ENCODE peak calls at places on chromosomes 12 and 14, in eight cellular contexts. M, S, Z, X, G, Q, K and Y are unnamed samples.

GRCh38 chr12:112870267-112870980 is 36.3 kb upstream of the OAS1 start:
- DNase-seq in M (no peak), Z (no peak), X (no peak), S (no peak), Q (no peak), K (no peak), G (no peak), Y (no peak)

GRCh38 chr14:64807588-64807987 is 72.1 kb downstream of the SPTB start:
- DNase-seq in X (no peak), S (no peak), Q (no peak), Z (no peak), M (no peak), K (peak), G (no peak), Y (no peak)

GRCh38 chr12:88272456-88272855 is 130.3 kb downstream of the TMTC3 start:
- DNase-seq in S (no peak), K (no peak), G (no peak), X (no peak), Z (no peak), M (peak), Q (no peak), Y (no peak)

GRCh38 chr12:120856980-120857379 is 47.2 kb downstream of the SPPL3 start:
- DNase-seq in Z (no peak), Q (no peak), K (peak), M (no peak), X (no peak), S (no peak), G (peak), Y (peak)

GRCh38 chr12:113097716-113098427 is 37.7 kb downstream of the RASAL1 start:
- DNase-seq in Q (no peak), G (peak), K (no peak), M (peak), S (no peak), Z (no peak), X (no peak), Y (no peak)

GRCh38 chr12:121804417-121805111 is 755 bp downstream of the SETD1B start:
- DNase-seq in K (no peak), X (no peak), S (no peak), G (no peak), Q (no peak), Z (no peak), M (no peak), Y (no peak)

GRCh38 chr12:87280356-87280755 is 748.8 kb downstream of the C12orf50 start:
- DNase-seq in M (no peak), Q (no peak), X (no peak), Z (no peak), K (no peak), G (no peak), S (no peak), Y (no peak)

GRCh38 chr12:124608451-124608870 is 41.0 kb upstream of the NCOR2 start:
- DNase-seq in K (no peak), Q (no peak), G (no peak), M (peak), X (no peak), Z (no peak), S (no peak), Y (peak)

GRCh38 chr12:1473418-1473817 is 121.0 kb downstream of the FBXL14 start:
- DNase-seq in Q (no peak), M (no peak), X (no peak), Z (no peak), K (peak), G (no peak), S (no peak), Y (peak)

GRCh38 chr12:110280784-110281548 is at the start of gene ATP2A2:
- DNase-seq in X (peak), M (peak), Z (peak), S (no peak), G (peak), Q (peak), K (peak), Y (peak)

GRCh38 chr12:9648701-9649531 is 20.6 kb upstream of the CLEC2D start:
- DNase-seq in Q (no peak), G (no peak), Z (no peak), K (no peak), S (no peak), X (no peak), M (no peak), Y (no peak)

GRCh38 chr12:9651265-9651729 is 18.2 kb upstream of the CLEC2D start:
- DNase-seq in G (no peak), Q (peak), K (peak), M (peak), X (no peak), Z (no peak), S (peak), Y (peak)

GRCh38 chr12:9646794-9647622 is 22.5 kb upstream of the CLEC2D start:
- DNase-seq in K (peak), S (no peak), G (peak), Z (no peak), Q (no peak), X (no peak), M (peak), Y (peak)

GRCh38 chr12:9649532-9649940 is 20.0 kb upstream of the CLEC2D start:
- DNase-seq in S (no peak), X (no peak), M (no peak), K (no peak), Z (no peak), Q (no peak), G (peak), Y (no peak)

DNA sequence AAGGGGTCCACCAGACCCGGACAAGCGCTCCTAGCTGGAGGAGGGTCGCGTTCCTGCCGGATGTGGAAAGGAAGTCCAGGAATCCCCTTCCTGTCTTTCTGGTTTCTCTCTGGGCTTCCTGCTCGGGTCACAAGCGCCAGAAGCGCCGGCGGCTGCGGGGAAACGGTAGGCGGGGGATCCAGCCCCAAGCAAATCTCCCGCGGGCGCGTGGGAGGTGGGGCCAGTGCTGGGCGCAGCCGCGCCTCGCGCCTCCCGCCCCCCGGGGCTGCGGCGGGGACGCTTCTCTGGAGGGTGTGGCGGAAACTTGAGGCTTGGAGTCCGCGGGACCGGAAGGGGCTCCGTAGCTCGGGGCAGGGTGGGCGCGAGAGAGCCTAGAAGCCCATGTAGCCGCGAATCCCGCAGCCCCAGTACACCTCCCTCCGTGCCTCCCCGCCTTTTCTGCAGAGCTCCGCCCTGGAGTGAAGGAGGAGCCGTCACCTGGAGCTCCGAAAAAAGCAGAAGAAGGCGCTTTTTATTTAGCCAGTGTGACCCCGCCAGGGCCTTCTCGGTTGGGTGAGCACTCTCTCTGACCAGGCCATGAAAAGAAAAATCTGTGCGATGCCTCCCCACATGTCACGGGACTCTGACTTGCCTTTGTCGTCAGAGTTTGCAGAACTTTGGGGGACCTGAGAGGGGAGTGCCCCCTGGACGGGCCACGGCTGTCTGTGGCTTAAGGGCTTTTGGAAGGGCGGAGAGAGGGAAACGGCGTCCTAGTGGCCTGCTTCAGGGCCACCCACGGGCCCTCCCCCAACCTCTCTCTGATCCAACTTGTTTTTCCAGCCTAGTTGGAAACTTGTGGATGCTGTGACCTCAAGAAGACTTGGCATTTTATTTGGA is 21.4 kb upstream of the CLEC2D start:
- DNase-seq in G (peak), Q (peak), Z (peak), M (peak), K (peak), X (peak), S (no peak), Y (peak)
- TF ChIP-seq CTCF in G (no peak), Q (no peak), Z (no peak), M (no peak), K (no peak), X (no peak), S (no peak), Y (no peak)

GRCh38 chr12:19058235-19059021 is 71.1 kb upstream of the PLEKHA5 start:
- DNase-seq in Q (no peak), Z (no peak), K (peak), X (no peak), G (no peak), S (no peak), M (peak), Y (no peak)
- H3K4me3 ChIP-seq in Q (no peak), Z (no peak), K (no peak), X (no peak), G (no peak), S (no peak), M (no peak), Y (no peak)

GRCh38 chr12:56571131-56571530 is 49.5 kb downstream of the RBMS2 start:
- DNase-seq in Q (no peak), M (no peak), X (no peak), S (no peak), G (no peak), Z (no peak), K (no peak), Y (no peak)

DNA sequence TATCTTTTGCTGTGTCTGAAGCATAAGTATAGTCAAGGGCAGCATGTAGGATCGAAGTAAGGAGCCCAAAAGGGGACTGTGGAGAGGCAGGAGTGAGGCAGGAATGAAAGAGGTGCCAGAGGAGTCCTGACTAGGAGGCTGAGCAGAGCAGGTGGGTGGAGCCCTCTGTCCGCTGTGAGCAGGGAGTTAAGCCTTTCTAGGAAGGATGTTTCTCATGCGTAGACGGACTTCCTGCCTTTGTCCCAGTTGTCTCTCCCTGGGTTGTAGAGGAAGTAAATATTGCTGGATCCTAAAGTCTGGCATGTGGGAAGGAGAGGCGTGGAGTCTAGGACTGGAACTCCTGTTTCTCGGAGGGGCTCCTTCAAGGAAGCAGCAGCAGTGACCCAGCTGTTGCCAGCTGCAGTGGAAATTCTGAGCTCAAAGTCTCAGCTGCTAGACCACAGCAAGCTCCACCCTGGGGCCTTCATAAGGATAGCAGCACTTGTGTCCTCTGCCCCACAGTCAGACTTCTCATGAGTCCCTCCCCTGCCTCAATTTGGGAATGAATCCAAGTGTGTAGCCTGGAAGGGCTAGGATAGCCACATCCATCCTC is 44.0 kb downstream of the RBMS2 start:
- DNase-seq in X (no peak), Z (peak), S (peak), Q (peak), G (peak), M (peak), K (peak), Y (peak)
- TF ChIP-seq CTCF in X (no peak), Z (no peak), S (peak), Q (no peak), G (no peak), M (no peak), K (peak), Y (no peak)

GRCh38 chr12:52899338-52900035 is 5.4 kb downstream of the KRT8 start:
- DNase-seq in S (no peak), K (no peak), G (no peak), M (no peak), Q (no peak), X (no peak), Z (no peak), Y (no peak)

GRCh38 chr12:52900166-52900895 is 4.5 kb downstream of the KRT8 start:
- DNase-seq in G (no peak), M (no peak), X (no peak), Z (no peak), Q (no peak), K (no peak), S (no peak), Y (no peak)

GRCh38 chr12:52901715-52902541 is 2.9 kb downstream of the KRT8 start:
- DNase-seq in S (no peak), G (no peak), Q (no peak), X (no peak), Z (no peak), M (no peak), K (no peak), Y (no peak)

GRCh38 chr12:52903285-52903854 is 1.5 kb downstream of the KRT8 start:
- DNase-seq in X (no peak), Q (peak), K (peak), S (no peak), Z (peak), G (peak), M (peak), Y (no peak)

GRCh38 chr12:52900896-52901714 is 3.8 kb downstream of the KRT8 start:
- DNase-seq in X (no peak), Z (no peak), S (no peak), M (no peak), Q (no peak), K (no peak), G (no peak), Y (no peak)
- H3K4me3 ChIP-seq in X (no peak), Z (no peak), S (no peak), M (no peak), Q (no peak), K (no peak), G (no peak), Y (no peak)

DNA sequence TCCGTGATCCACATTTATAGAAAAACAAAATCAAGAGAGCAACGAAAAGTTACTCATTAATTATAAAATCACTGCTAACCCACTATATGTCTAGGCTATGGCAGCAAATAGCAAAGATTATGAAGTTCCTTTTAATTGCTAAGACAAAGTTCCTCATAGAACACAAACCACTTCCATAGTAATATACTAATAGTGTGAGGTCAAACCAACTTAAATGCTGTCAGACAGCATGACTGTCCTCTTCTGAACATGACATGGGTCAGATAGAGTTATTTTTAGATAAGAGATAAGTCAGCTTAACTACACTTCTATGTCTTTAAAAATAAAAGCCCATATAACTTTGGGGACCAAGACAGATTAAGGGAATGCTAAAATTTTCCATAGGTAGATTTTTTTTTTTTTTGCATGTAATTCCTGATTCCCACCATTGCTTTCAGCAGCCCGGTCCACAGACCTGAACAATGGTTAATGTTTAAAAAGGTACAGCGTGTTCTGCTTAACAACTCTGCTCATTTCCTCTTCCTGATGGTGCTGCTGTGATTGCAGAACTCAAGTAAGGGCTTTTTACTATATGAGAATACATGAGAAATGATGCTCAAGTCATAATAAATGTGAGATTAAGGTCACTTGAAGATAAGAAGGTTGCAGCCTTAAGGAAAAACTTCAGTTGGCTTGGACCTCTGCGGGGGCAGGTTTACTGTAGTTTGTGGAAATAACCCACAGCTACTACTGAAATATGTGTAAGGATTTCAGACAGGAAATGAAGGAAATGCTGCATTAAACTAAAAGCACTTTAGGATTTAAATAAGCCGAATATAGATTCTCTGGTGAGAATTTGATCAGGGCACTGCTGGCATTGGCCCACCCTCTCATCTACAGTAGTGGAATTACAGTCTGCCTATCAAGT is 37.7 kb upstream of the DUSP6 start:
- DNase-seq in K (no peak), Z (no peak), M (no peak), X (no peak), Q (no peak), G (no peak), S (no peak), Y (no peak)
- TF ChIP-seq CTCF in K (no peak), Z (no peak), M (no peak), X (no peak), Q (no peak), G (no peak), S (no peak), Y (no peak)

DNA sequence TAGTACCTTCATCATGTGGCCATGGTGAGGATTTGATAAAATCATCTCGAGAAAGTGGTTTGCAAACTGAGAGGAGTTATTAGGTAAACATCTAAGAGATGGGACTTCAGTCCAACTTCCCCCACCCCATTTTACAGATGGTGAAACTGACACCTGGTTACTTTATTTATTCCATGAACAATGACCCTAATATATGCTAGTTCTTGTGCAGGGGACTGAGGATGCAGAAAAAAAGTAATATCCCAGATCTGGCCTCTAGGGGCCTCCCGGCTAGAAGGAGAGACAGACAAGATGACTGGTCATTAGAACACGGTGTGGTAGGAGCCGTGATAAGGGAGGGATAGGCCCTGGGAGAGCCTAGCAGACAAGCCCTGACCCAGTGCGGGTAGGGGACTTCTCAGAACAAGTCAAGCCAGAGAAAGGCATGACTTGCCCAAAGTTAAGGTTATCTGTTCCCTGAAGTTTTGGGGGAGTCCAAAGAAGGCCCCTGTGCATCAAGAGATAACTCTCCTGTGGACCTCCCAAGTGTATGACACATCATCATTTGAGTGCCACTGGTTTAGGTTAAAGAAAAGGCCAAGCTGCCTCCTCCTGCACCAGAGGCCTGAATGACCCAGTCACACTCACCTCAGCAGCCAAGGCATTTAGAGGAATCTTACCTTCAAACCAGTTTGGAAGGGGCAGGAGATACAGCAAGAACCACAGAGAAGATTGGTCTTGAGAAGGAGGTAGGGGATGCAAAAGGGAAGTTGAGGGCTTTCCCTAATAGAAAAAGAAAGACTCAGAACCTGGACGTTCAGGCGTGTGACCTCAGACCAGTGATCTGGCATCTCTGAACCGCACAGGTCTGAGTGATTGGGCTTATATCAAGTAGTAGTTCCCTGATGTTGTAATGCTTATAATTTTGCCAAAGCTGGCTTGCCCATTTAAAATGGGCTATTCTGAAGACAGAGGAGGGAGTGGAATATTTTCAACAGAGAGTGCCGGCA is 1.6 kb downstream of the CMKLR1 start:
- DNase-seq in M (peak), Q (no peak), S (no peak), X (no peak), K (peak), G (peak), Z (no peak), Y (peak)
- H3K4me3 ChIP-seq in M (no peak), Q (no peak), S (no peak), X (peak), K (no peak), G (no peak), Z (peak), Y (no peak)

GRCh38 chr14:57227083-57227482 is 41.6 kb downstream of the EXOC5 start:
- DNase-seq in Z (no peak), Q (no peak), S (no peak), G (no peak), M (no peak), K (no peak), X (no peak), Y (no peak)

DNA sequence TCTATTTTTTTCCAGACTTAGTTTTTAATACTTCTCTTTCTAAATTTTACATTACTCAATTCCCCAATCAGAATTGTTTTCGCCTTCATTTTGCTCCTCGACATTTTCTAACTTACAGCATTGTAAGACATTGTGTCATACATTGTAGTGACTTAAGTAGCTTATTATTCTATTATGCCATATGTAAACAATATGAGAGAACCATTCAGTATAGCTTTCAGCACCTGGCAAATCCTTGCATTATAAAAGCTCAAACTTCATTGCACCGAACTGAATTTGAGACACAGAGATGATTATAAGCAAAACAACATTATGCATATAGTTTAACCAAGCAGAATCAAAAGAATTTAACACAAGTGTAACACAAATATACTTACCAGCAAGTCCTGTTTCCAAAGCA is 46.8 kb downstream of the EXOC5 start:
- DNase-seq in S (no peak), K (no peak), Q (no peak), Z (no peak), X (no peak), M (no peak), G (no peak), Y (no peak)
- TF ChIP-seq CTCF in S (no peak), K (no peak), Q (no peak), Z (no peak), X (no peak), M (no peak), G (no peak), Y (no peak)

GRCh38 chr12:13209279-13210021 is 12.9 kb downstream of the EMP1 start:
- DNase-seq in M (no peak), K (no peak), G (no peak), X (no peak), Z (no peak), Q (no peak), S (no peak), Y (peak)
- H3K4me3 ChIP-seq in M (no peak), K (no peak), G (no peak), X (no peak), Z (no peak), Q (no peak), S (no peak), Y (no peak)

GRCh38 chr14:21987937-21988336 is 314.3 kb upstream of the OR4E1 start:
- DNase-seq in G (peak), Z (no peak), Q (no peak), K (peak), X (no peak), M (peak), S (no peak), Y (peak)
- TF ChIP-seq CTCF in G (peak), Z (peak), Q (peak), K (peak), X (no peak), M (peak), S (peak), Y (peak)